ENCODE peak calls at places on chromosome 18, in four cellular contexts. T is breast epithelium, R is tibial nerve, A is ovary. I is an unnamed sample.

GRCh38 chr18:12374398-12374797 is 2.6 kb downstream of the AFG3L2 start:
- DNase-seq in A (no peak), T (no peak), R (no peak), I (no peak)

GRCh38 chr18:24497052-24497754 is 36.8 kb downstream of the HRH4 start:
- DNase-seq in A (no peak), T (no peak), R (no peak), I (no peak)

GRCh38 chr18:2430191-2430590 is 141.1 kb downstream of the METTL4 start:
- DNase-seq in T (no peak), A (no peak), R (no peak), I (no peak)

GRCh38 chr18:43405097-43405496 is 127.8 kb upstream of the SYT4 start:
- DNase-seq in A (no peak), T (no peak), R (no peak), I (no peak)

GRCh38 chr18:24112874-24113615 is 25.8 kb upstream of the CABYR start:
- DNase-seq in T (peak), A (no peak), R (no peak), I (no peak)

GRCh38 chr18:41842886-41843285 is 112.1 kb upstream of the PIK3C3 start:
- DNase-seq in A (no peak), R (no peak), T (no peak), I (no peak)

GRCh38 chr18:3040881-3041280 is 27.9 kb upstream of the LPIN2 start:
- DNase-seq in R (no peak), T (no peak), A (no peak), I (no peak)

GRCh38 chr18:46173393-46174316 is 69.5 kb downstream of the HAUS1 start:
- DNase-seq in A (peak), T (peak), R (peak), I (peak)

GRCh38 chr18:79627750-79628294 is 51.8 kb upstream of the CTDP1 start:
- DNase-seq in T (no peak), R (no peak), A (no peak), I (no peak)

GRCh38 chr18:48000701-48001100 is 70.2 kb upstream of the SMAD2 start:
- DNase-seq in A (no peak), T (no peak), R (no peak), I (no peak)

GRCh38 chr18:31273812-31274527 is 44.0 kb upstream of the DSG1 start:
- DNase-seq in A (no peak), T (no peak), R (no peak), I (no peak)

GRCh38 chr18:61822879-61823278 is 69.9 kb downstream of the RNF152 start:
- DNase-seq in T (no peak), A (no peak), R (no peak), I (no peak)

GRCh38 chr18:68935686-68936085 is 137.8 kb downstream of the CCDC102B start:
- DNase-seq in A (no peak), R (no peak), T (no peak), I (no peak)

GRCh38 chr18:44826418-44827259 is 146.0 kb downstream of the SETBP1 start:
- DNase-seq in R (peak), T (peak), A (peak), I (no peak)

GRCh38 chr18:9765505-9765904 is 57.4 kb downstream of the RAB31 start:
- DNase-seq in A (no peak), T (no peak), R (no peak), I (no peak)

GRCh38 chr18:58934356-58934755 is 69.7 kb downstream of the ZNF532 start:
- DNase-seq in T (no peak), A (no peak), R (no peak), I (no peak)

GRCh38 chr18:58928401-58928800 is 63.7 kb downstream of the ZNF532 start:
- DNase-seq in R (no peak), T (no peak), A (no peak), I (no peak)

GRCh38 chr18:58927659-58928058 is 63.0 kb downstream of the ZNF532 start:
- DNase-seq in T (no peak), A (no peak), R (no peak), I (no peak)

GRCh38 chr18:58924473-58924872 is 59.8 kb downstream of the ZNF532 start:
- DNase-seq in A (no peak), T (no peak), R (no peak), I (no peak)

DNA sequence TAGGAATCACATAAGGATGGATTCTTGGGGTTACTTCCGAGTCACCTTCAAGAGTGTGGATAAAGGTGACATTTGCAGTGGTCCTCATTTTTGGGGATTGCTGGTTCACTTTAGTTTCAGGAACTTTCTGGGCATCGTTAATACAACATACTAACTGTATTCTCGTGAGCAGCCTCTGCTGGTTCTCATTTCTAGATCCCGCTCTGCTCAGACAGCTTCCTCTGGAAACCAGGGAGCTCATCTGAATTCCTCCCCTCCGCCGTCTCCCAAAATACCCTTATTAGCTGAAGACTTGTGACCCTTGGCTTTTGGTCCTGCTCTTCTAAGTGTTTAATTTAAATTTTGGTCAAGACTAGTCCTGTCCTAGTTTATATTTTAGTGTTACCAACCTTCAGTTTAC is 64.5 kb downstream of the ZNF532 start:
- DNase-seq in A (no peak), T (no peak), R (no peak), I (no peak)
- H3K27ac ChIP-seq in A (no peak), T (no peak), R (peak), I (no peak)

DNA sequence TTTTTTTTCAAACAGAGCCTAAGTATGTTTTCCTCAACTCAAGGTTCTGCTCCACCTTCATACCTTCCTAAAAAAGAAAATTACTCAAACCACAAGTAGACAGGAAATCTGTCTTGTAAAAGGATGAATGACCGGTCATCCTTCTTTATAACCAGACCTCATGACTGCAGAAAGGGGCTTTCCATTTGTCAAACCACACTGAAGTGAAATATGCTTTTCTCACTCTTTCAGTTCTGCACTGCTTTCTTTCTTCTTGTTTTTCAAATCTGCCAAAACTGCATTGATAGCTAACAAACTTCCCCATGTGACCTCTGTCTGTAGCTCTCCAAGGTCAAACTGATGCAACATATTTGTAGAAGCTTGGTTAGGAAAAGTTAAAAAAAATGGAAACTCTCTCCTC is 308.9 kb upstream of the CCDC68 start:
- DNase-seq in T (no peak), R (no peak), A (no peak), I (no peak)
- H3K4me3 ChIP-seq in T (no peak), R (no peak), A (no peak), I (no peak)

GRCh38 chr18:74497778-74498177 is 1.6 kb downstream of the CNDP2 start:
- DNase-seq in R (no peak), A (no peak), T (no peak), I (no peak)

GRCh38 chr18:74494514-74494913 is 1.6 kb upstream of the CNDP2 start:
- DNase-seq in T (no peak), A (no peak), R (no peak), I (no peak)

GRCh38 chr18:74495581-74496507 is at the start of gene CNDP2:
- DNase-seq in T (peak), R (peak), A (peak), I (peak)

GRCh38 chr18:74497308-74497640 is 1.1 kb downstream of the CNDP2 start:
- DNase-seq in R (no peak), T (no peak), A (no peak), I (no peak)

DNA sequence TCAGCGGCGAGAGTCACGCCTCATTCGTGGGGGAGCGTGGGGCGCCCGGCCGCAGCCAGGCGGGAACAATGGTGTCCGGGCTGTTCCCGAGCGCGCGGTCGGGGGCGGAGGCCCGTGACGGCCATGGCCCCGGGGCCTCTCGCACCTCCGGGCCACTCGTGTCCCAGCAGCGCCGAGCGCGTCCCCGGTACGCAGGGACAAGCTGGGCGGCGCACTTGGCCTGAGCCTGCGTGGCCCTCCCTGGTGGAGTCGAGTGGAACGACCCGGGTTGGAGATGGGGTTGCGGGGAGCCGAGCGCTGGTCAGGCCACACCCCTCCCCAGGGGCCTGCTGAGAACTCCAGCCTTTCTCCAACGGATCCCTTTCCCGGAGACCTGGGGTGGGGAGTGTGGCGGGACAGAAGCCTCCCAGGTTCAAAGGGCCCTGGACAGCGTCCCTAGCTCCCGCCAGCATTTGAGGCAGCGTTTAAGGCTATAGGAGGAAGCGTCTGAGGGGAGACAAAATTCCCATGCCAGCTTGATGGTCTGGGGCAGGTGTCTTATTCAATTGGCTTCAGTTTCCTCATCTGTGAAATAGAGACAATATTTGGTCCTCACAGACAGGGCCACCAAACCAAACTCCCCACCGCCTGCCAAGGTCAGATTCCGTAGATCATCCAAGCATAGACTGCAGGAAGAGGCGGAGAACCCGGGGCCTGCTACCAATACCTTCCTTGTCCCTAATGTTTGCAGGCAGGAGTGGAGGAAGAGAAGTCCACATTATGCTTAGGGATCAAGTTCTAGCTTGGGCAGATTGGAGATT is 545 bp downstream of the CNDP2 start:
- DNase-seq in R (peak), T (peak), A (peak), I (no peak)
- TF ChIP-seq CTCF in R (no peak), T (no peak), A (no peak), I (no peak)

DNA sequence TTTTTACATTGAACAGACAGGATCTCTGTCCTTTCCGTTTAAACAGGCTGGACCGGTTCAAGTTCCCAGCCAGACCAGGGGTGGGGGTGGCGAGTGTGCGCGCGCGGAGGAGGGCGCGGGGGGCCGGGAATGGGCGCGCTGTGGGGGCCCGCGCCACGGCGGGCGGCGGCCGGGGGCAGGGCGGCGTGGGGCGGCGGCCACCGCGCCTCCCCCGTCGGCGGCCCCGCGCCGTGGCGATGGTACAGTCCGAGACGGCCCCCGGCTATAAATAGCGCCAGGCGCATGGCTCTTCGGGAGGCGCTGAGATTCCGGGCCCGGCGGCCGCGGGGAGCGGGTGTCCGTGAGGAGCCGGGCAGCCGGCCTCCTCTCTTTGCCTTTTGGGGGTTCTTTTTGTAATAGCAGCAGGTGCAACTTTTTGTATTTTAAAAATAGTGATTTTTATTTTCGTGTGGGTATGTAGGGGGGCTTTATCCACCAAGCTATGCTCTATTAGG is 434 bp upstream of the CELF4 start:
- DNase-seq in A (peak), R (no peak), T (no peak), I (no peak)
- H3K27ac ChIP-seq in A (no peak), R (no peak), T (no peak), I (no peak)

I was measured in RWPE2.